ENCODE peak calls at places on chromosomes 6 and 20, in four cellular contexts. I, L, B and U are unnamed samples.

GRCh38 chr20:50526403-50526989 is 16.3 kb downstream of the PTPN1 start:
- DNase-seq in I (no peak), B (no peak), L (no peak), U (no peak)

GRCh38 chr6:127518710-127519468 is at the start of gene MTCL3:
- DNase-seq in I (no peak), B (no peak), L (peak), U (no peak)

GRCh38 chr20:24432057-24432456 is 37.4 kb upstream of the SYNDIG1 start:
- DNase-seq in B (no peak), L (no peak), I (no peak), U (no peak)

GRCh38 chr6:111642463-111643158 is 36.9 kb upstream of the TRAF3IP2 start:
- DNase-seq in B (peak), I (peak), L (peak), U (peak)

GRCh38 chr20:4560667-4561066 is 161.0 kb upstream of the PRND start:
- DNase-seq in B (no peak), L (no peak), I (no peak), U (no peak)

GRCh38 chr6:133966654-133967300 is 13.8 kb downstream of the TBPL1 start:
- DNase-seq in L (no peak), B (peak), I (no peak), U (no peak)

GRCh38 chr6:28980797-28981390 is 24.2 kb downstream of the ZNF311 start:
- DNase-seq in I (peak), L (peak), B (peak), U (peak)

GRCh38 chr6:16757332-16757731 is 3.9 kb downstream of the ATXN1 start:
- DNase-seq in B (no peak), I (no peak), L (no peak), U (no peak)

GRCh38 chr20:8853805-8854338 is 215.0 kb upstream of the PLCB4 start:
- DNase-seq in L (no peak), I (peak), B (peak), U (peak)

GRCh38 chr6:92459606-92460005 is 959.8 kb downstream of the EPHA7 start:
- DNase-seq in I (no peak), L (no peak), B (no peak), U (no peak)

GRCh38 chr6:73704260-73704659 is 8.3 kb downstream of the CD109 start:
- DNase-seq in L (no peak), B (no peak), I (peak), U (peak)

GRCh38 chr6:47016236-47016635 is 25.9 kb downstream of the ADGRF1 start:
- DNase-seq in I (no peak), L (no peak), B (no peak), U (no peak)

GRCh38 chr6:130827247-130828149 is at the start of gene SMLR1:
- DNase-seq in I (no peak), B (no peak), L (no peak), U (no peak)

GRCh38 chr6:4346659-4347333 is 211.4 kb upstream of the ECI2 start:
- DNase-seq in I (no peak), L (no peak), B (no peak), U (no peak)

GRCh38 chr6:109503327-109504224 is 20.6 kb upstream of the ZBTB24 start:
- DNase-seq in I (no peak), B (no peak), L (no peak), U (no peak)

GRCh38 chr6:148967546-148967945 is 220.7 kb downstream of the UST start:
- DNase-seq in L (no peak), B (no peak), I (no peak), U (no peak)

GRCh38 chr6:44219053-44219814 is 2.5 kb downstream of the MYMX start:
- DNase-seq in B (no peak), L (peak), I (no peak), U (peak)

GRCh38 chr6:63806573-63806913 is 170.9 kb downstream of the PHF3 start:
- DNase-seq in I (no peak), L (no peak), B (no peak), U (no peak)

GRCh38 chr20:18288748-18289705 is 700 bp downstream of the ZNF133 start:
- DNase-seq in B (no peak), L (peak), I (no peak), U (peak)

GRCh38 chr6:125153541-125154183 is at the start of gene TPD52L1:
- DNase-seq in B (no peak), L (peak), I (peak), U (peak)

GRCh38 chr20:63453029-63453523 is 19.4 kb downstream of the KCNQ2 start:
- DNase-seq in B (no peak), I (no peak), L (no peak), U (peak)

GRCh38 chr6:143027058-143027457 is 33.6 kb upstream of the AIG1 start:
- DNase-seq in I (peak), L (peak), B (no peak), U (no peak)

GRCh38 chr6:32484614-32484998 is 44.9 kb downstream of the HLA-DRA start:
- DNase-seq in B (no peak), I (no peak), L (no peak), U (no peak)

GRCh38 chr6:14824060-14824834 is 421.6 kb upstream of the JARID2 start:
- DNase-seq in B (no peak), L (no peak), I (no peak), U (no peak)

GRCh38 chr6:27168108-27168507 is 79.4 kb upstream of the PRSS16 start:
- DNase-seq in I (no peak), B (no peak), L (no peak), U (no peak)

GRCh38 chr6:21067521-21067920 is 526.0 kb upstream of the SOX4 start:
- DNase-seq in B (no peak), L (no peak), I (peak), U (peak)

GRCh38 chr6:107033136-107033535 is 5.1 kb downstream of the MTRES1 start:
- DNase-seq in I (no peak), L (no peak), B (no peak), U (no peak)

GRCh38 chr6:67497749-67498148 is 1137.3 kb upstream of the ADGRB3 start:
- DNase-seq in B (no peak), L (no peak), I (no peak), U (no peak)

GRCh38 chr20:4973330-4974097 is 27.8 kb downstream of the SLC23A2 start:
- DNase-seq in L (no peak), B (peak), I (no peak), U (no peak)

GRCh38 chr6:100209323-100210137 is 215.5 kb upstream of the MCHR2 start:
- DNase-seq in I (no peak), B (no peak), L (no peak), U (no peak)

GRCh38 chr20:10414982-10415650 is 18.9 kb downstream of the MKKS start:
- DNase-seq in L (no peak), I (no peak), B (no peak), U (peak)

GRCh38 chr20:35039146-35039545 is 53.5 kb downstream of the TRPC4AP start:
- DNase-seq in B (no peak), L (no peak), I (no peak), U (no peak)

GRCh38 chr20:35040090-35040489 is 52.5 kb downstream of the TRPC4AP start:
- DNase-seq in I (no peak), B (no peak), L (no peak), U (no peak)

GRCh38 chr20:35030136-35030535 is 62.5 kb downstream of the TRPC4AP start:
- DNase-seq in I (no peak), B (no peak), L (no peak), U (no peak)

GRCh38 chr20:35034150-35034549 is 58.5 kb downstream of the TRPC4AP start:
- DNase-seq in B (no peak), I (no peak), L (peak), U (no peak)
- TF ChIP-seq POLR2A in B (no peak), I (no peak), L (no peak), U (no peak)

DNA sequence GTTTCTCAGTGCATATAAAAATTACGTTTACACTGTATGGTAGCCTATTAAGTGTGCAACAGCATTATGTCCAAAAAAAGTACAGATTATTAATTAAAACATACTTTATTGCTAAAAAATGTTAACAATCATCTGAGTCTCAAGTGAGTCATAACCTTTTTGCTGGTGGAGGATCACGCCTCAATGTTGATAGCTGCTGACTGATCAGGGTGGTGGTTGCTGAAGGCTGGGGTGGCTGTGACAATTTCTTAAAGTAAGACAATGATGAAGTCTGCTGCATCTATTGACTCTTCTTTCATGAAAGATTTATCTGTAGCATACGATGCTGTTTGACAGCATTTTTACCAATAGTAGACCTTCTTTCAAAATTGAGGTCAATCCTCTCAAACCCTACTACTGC is 155.1 kb downstream of the BTBD9 start:
- DNase-seq in B (no peak), L (no peak), I (no peak), U (no peak)
- TF ChIP-seq EGR1 in B (no peak), L (no peak), I (no peak), U (no peak)

GRCh38 chr20:20017001-20017851 is at the start of gene NAA20:
- DNase-seq in B (peak), L (peak), I (peak), U (peak)
- TF ChIP-seq POLR2A in B (peak), L (no peak), I (peak), U (peak)

DNA sequence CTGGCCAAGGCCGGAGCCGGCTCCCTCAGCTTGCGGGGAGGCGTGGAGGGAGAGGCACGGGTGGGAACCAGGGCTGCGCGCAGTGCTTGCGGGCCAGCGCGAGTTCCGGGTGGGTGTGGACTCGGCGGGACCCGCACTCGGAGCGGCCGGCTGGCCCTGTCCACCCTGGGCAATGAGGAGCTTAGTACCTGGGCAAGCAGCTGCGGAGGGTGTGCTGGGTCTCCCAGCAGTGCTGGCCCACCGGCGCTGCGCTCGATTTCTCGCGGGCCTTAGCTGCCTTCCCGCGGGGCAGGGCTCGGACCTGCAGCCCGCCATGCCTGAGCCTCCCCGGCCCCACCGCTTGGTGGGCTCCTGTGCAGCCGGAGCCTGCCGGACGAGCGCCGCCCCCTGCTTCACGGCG is 91.4 kb upstream of the MAN1A1 start:
- DNase-seq in B (no peak), L (no peak), I (no peak), U (no peak)
- TF ChIP-seq EGR1 in B (no peak), L (no peak), I (no peak), U (no peak)

DNA sequence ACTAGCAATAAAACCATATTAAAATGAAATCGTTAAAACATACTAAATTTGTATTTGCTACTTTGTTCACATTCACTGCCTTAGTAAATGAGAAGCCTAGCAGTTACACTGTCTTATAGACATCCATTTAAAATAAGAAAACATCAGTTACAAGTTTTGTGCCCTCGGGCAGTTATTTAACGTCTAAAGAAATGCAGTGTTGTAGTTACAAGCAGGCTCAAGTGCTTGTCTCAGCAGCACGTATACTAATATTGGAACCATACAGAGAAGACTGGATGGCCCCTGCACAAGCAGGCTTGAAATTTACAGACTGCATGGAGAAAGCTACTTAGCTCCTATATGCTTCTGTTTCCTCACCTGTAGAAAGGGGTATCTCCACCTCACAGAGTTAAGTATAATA is 93.1 kb downstream of the HACE1 start:
- DNase-seq in B (no peak), I (no peak), L (no peak), U (no peak)
- TF ChIP-seq POLR2A in B (no peak), I (no peak), L (no peak), U (no peak)

GRCh38 chr6:132751828-132752227 is 5.9 kb downstream of the VNN2 start:
- DNase-seq in I (no peak), B (no peak), L (no peak), U (no peak)

GRCh38 chr6:132750455-132751248 is 7.1 kb downstream of the VNN2 start:
- DNase-seq in B (peak), L (no peak), I (no peak), U (no peak)

GRCh38 chr6:132749111-132749510 is 8.6 kb downstream of the VNN2 start:
- DNase-seq in I (no peak), B (no peak), L (no peak), U (no peak)

GRCh38 chr6:132751306-132751705 is 6.4 kb downstream of the VNN2 start:
- DNase-seq in I (no peak), B (peak), L (no peak), U (no peak)

DNA sequence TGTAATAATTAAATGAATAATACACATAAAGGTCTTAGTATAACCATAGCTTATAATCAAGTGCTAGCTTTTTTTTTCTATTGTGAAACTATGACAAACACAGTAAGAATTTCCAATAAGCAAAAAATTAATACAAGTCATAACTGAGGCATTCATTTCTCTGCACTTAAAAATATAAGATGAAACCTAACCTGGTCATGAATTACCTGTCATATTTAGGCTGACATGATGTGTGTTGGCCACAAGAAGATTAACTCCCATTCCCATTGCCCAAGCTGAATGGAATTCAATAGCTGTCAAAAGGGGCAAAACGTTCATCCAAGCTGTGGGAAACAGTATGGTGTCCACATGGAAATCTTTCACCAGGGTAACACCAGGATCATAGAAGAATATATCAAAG is 5.4 kb downstream of the VNN2 start:
- DNase-seq in L (no peak), I (no peak), B (no peak), U (no peak)
- TF ChIP-seq EGR1 in L (no peak), I (no peak), B (no peak), U (no peak)